ENCODE peak calls at places on chromosomes 7 and 10, in eight cellular contexts. K is GM12891; Y is effector memory CD8-positive, alpha-beta T cell; C is SK-N-DZ; X is amygdala; Z is AG04449; A is GM04504; V is midbrain. J is an unnamed sample.
A peak's percentile ranks its signal among the peaks of the same experiment; 100 is the strongest.

GRCh38 chr7:118220583-118220982 is 3.9 kb upstream of the ANKRD7 start:
- DNase-seq in K (no peak), Y (no peak), C (no peak), X (no peak), Z (no peak), A (no peak), V (no peak), J (no peak)

GRCh38 chr10:116272497-116273221 is at the start of gene GFRA1:
- DNase-seq in K (no peak), Y (no peak), C (no peak), X (no peak), Z (no peak), A (no peak), V (no peak), J (no peak)

GRCh38 chr7:120502132-120502531 is 229.2 kb downstream of the KCND2 start:
- DNase-seq in K (no peak), Y (no peak), C (no peak), X (no peak), Z (no peak), A (no peak), V (no peak), J (no peak)

GRCh38 chr7:25849361-25850184 is 302.4 kb upstream of the NFE2L3 start:
- DNase-seq in K (no peak), Y (no peak), C (no peak), X (no peak), Z (peak; percentile 92), A (peak; percentile 73), V (no peak), J (no peak)

GRCh38 chr10:86355571-86356038 is 11.0 kb downstream of the GRID1 start:
- DNase-seq in K (no peak), Y (no peak), C (no peak), X (peak; percentile 80), Z (no peak), A (no peak), V (peak; percentile 93), J (no peak)

GRCh38 chr7:98049034-98049433 is 57.6 kb upstream of the LMTK2 start:
- DNase-seq in K (no peak), Y (no peak), C (no peak), X (no peak), Z (no peak), A (no peak), V (no peak), J (no peak)

GRCh38 chr10:116880716-116881440 is 31.6 kb downstream of the ENO4 start:
- DNase-seq in K (no peak), Y (no peak), C (no peak), X (no peak), Z (no peak), A (no peak), V (peak; percentile 29), J (no peak)

GRCh38 chr7:113796557-113796956 is 122.3 kb downstream of the PPP1R3A start:
- DNase-seq in K (no peak), Y (no peak), C (no peak), X (no peak), Z (peak; percentile 84), A (no peak), V (no peak), J (no peak)

GRCh38 chr10:113335603-113336002 is 217.2 kb upstream of the HABP2 start:
- DNase-seq in K (no peak), Y (no peak), C (no peak), X (no peak), Z (no peak), A (no peak), V (no peak), J (no peak)

GRCh38 chr7:113267271-113267670 is 148.9 kb upstream of the SMIM30 start:
- DNase-seq in K (no peak), Y (no peak), C (no peak), X (no peak), Z (no peak), A (no peak), V (no peak), J (no peak)